ENCODE peak calls at places on chromosomes 16 and 17, in six cellular contexts. Z is left cardiac atrium, C is OCI-LY7, X is RPMI7951, E is anterior cingulate cortex, P is transverse colon. M is an unnamed sample.

GRCh38 chr17:81253358-81254131 is 14.4 kb downstream of the NDUFAF8 start:
- DNase-seq in P (peak), E (peak), Z (no peak), X (peak), C (peak), M (peak)

GRCh38 chr16:78098087-78098486 is 1.4 kb upstream of the WWOX start:
- DNase-seq in C (no peak), P (no peak), E (no peak), Z (no peak), X (no peak), M (no peak)

GRCh38 chr17:28330671-28331070 is 4.6 kb downstream of the IFT20 start:
- DNase-seq in X (no peak), E (no peak), C (no peak), Z (no peak), P (no peak), M (no peak)

GRCh38 chr16:8380311-8380710 is 210.0 kb downstream of the TMEM114 start:
- DNase-seq in P (no peak), Z (no peak), X (no peak), E (no peak), C (no peak), M (no peak)

GRCh38 chr17:28507567-28508195 is 1.5 kb downstream of the FOXN1 start:
- DNase-seq in X (no peak), Z (no peak), P (peak), E (no peak), C (no peak), M (no peak)

GRCh38 chr17:40326832-40327199 is 17.8 kb downstream of the RARA start:
- DNase-seq in P (no peak), C (no peak), Z (no peak), X (no peak), E (no peak), M (no peak)

GRCh38 chr17:11240841-11241610 is at the start of gene SHISA6:
- DNase-seq in Z (no peak), E (no peak), C (no peak), X (no peak), P (no peak), M (no peak)

GRCh38 chr16:53428681-53429080 is 5.6 kb upstream of the RBL2 start:
- DNase-seq in P (no peak), X (no peak), Z (no peak), C (no peak), E (no peak), M (no peak)

GRCh38 chr16:82699711-82700495 is 73.1 kb downstream of the CDH13 start:
- DNase-seq in Z (no peak), P (no peak), C (no peak), X (peak), E (no peak), M (no peak)

GRCh38 chr17:41223821-41224220 is 2.6 kb upstream of the KRTAP9-2 start:
- DNase-seq in X (no peak), P (no peak), E (no peak), Z (no peak), C (no peak), M (no peak)

GRCh38 chr17:17884281-17885028 is 47.7 kb upstream of the SREBF1 start:
- DNase-seq in Z (no peak), C (no peak), E (peak), P (no peak), X (no peak), M (peak)